ENCODE peak calls at places on chromosomes 7 and 10, in eight cellular contexts. W is HCT116, Q is cardiac muscle cell, K is M059J, T is germinal center, E is GM19239, O is activated T-cell treated with anti-CD3 and anti-CD28 coated beads for 24 hours, Y is anterior cingulate cortex. I is an unnamed sample.

GRCh38 chr7:47954231-47954911 is 6.1 kb upstream of the PKD1L1 start:
- DNase-seq in W (no peak), Q (no peak), K (peak; percentile 90), T (no peak), E (no peak), O (no peak), Y (no peak), I (no peak)

GRCh38 chr10:100307716-100308115 is 21.2 kb upstream of the BLOC1S2 start:
- DNase-seq in W (no peak), Q (no peak), K (peak; percentile 61), T (no peak), E (no peak), O (no peak), Y (no peak), I (no peak)

GRCh38 chr10:97396056-97396455 is 5.1 kb downstream of the RRP12 start:
- DNase-seq in W (no peak), Q (no peak), K (no peak), T (no peak), E (no peak), O (no peak), Y (no peak), I (no peak)

GRCh38 chr10:24444337-24444736 is 235.4 kb downstream of the KIAA1217 start:
- DNase-seq in W (no peak), Q (no peak), K (peak; percentile 87), T (no peak), E (no peak), O (no peak), Y (no peak), I (no peak)

GRCh38 chr10:73649876-73650536 is 5.8 kb downstream of the SYNPO2L start:
- DNase-seq in W (no peak), Q (no peak), K (peak; percentile 61), T (no peak), E (no peak), O (no peak), Y (no peak), I (no peak)

GRCh38 chr7:88254721-88255120 is 34.9 kb upstream of the SRI start:
- DNase-seq in W (peak; percentile 36), Q (no peak), K (peak; percentile 85), T (no peak), E (no peak), O (no peak), Y (no peak), I (no peak)

GRCh38 chr7:114264029-114264428 is 150.6 kb upstream of the FOXP2 start:
- DNase-seq in W (no peak), Q (no peak), K (no peak), T (no peak), E (no peak), O (no peak), Y (no peak), I (no peak)

GRCh38 chr7:120586561-120586960 is 271.4 kb downstream of the TSPAN12 start:
- DNase-seq in W (no peak), Q (no peak), K (no peak), T (no peak), E (no peak), O (no peak), Y (no peak), I (no peak)

GRCh38 chr10:1150638-1150955 is 94.4 kb downstream of the WDR37 start:
- DNase-seq in W (no peak), Q (no peak), K (no peak), T (no peak), E (no peak), O (no peak), Y (no peak), I (no peak)

GRCh38 chr7:130441408-130441854 is 615 bp upstream of the CEP41 start:
- DNase-seq in W (no peak), Q (peak; percentile 10), K (peak; percentile 74), T (no peak), E (no peak), O (no peak), Y (no peak), I (no peak)

GRCh38 chr7:157780721-157781120 is 443.9 kb downstream of the DNAJB6 start:
- DNase-seq in W (no peak), Q (no peak), K (no peak), T (no peak), E (no peak), O (no peak), Y (no peak), I (no peak)

GRCh38 chr7:77409739-77410545 is 6.2 kb downstream of the GSAP start:
- DNase-seq in W (no peak), Q (no peak), K (peak; percentile 44), T (no peak), E (no peak), O (no peak), Y (no peak), I (no peak)

GRCh38 chr10:28492093-28492492 is 40.8 kb upstream of the WAC start:
- DNase-seq in W (no peak), Q (no peak), K (peak; percentile 51), T (no peak), E (no peak), O (no peak), Y (no peak), I (no peak)

GRCh38 chr10:43126759-43127424 is 11.4 kb upstream of the CSGALNACT2 start:
- DNase-seq in W (no peak), Q (no peak), K (no peak), T (peak; percentile 61), E (no peak), O (no peak), Y (no peak), I (no peak)

GRCh38 chr10:88923525-88923924 is 29.0 kb downstream of the ACTA2 start:
- DNase-seq in W (no peak), Q (no peak), K (no peak), T (no peak), E (no peak), O (no peak), Y (no peak), I (no peak)

I was measured in stimulated activated naive CD8-positive, alpha-beta T cell treated with anti-CD3 and anti-CD28 coated beads, Interleukin-15, amount 100 ng/mL, for 72 hours.